ENCODE peak calls at places on chromosomes 11 and 22, in nine cellular contexts. One of them, this sample, is unnamed.

GRCh38 chr11:7677801-7678201 is 4.5 kb upstream of the CYB5R2 start:
- DNase-seq in NCI-H1694 treated with DMSO at 0.1 percent for 48 hours: no peak
- DNase-seq in CD4-positive, alpha-beta memory T cell: no peak
- DNase-seq in SW480: no peak
- DNase-seq in NCI-H774: no peak
- DNase-seq in endothelial cell: no peak
- DNase-seq in GM12865: no peak
- DNase-seq in HEK293T: no peak
- DNase-seq in EL: peak
- DNase-seq in this sample: no peak

GRCh38 chr11:102940714-102941588 is 14.6 kb downstream of the MMP13 start:
- DNase-seq in NCI-H774: peak
- DNase-seq in CD4-positive, alpha-beta memory T cell: peak
- DNase-seq in NCI-H1694 treated with DMSO at 0.1 percent for 48 hours: no peak
- DNase-seq in EL: peak
- DNase-seq in GM12865: peak
- DNase-seq in endothelial cell: peak
- DNase-seq in SW480: peak
- DNase-seq in HEK293T: peak
- DNase-seq in this sample: peak

GRCh38 chr22:19271273-19271855 is 20.2 kb downstream of the CLTCL1 start:
- DNase-seq in endothelial cell: no peak
- DNase-seq in SW480: no peak
- DNase-seq in GM12865: no peak
- DNase-seq in CD4-positive, alpha-beta memory T cell: no peak
- DNase-seq in EL: no peak
- DNase-seq in NCI-H1694 treated with DMSO at 0.1 percent for 48 hours: no peak
- DNase-seq in HEK293T: no peak
- DNase-seq in NCI-H774: no peak
- DNase-seq in this sample: no peak

GRCh38 chr22:35526333-35526979 is 14.2 kb upstream of the RASD2 start:
- DNase-seq in GM12865: no peak
- DNase-seq in SW480: no peak
- DNase-seq in CD4-positive, alpha-beta memory T cell: no peak
- DNase-seq in EL: no peak
- DNase-seq in NCI-H1694 treated with DMSO at 0.1 percent for 48 hours: no peak
- DNase-seq in HEK293T: no peak
- DNase-seq in endothelial cell: no peak
- DNase-seq in NCI-H774: no peak
- DNase-seq in this sample: no peak

GRCh38 chr22:22181515-22181959 is 63.0 kb upstream of the VPREB1 start:
- DNase-seq in GM12865: no peak
- DNase-seq in CD4-positive, alpha-beta memory T cell: no peak
- DNase-seq in NCI-H1694 treated with DMSO at 0.1 percent for 48 hours: no peak
- DNase-seq in endothelial cell: no peak
- DNase-seq in HEK293T: no peak
- DNase-seq in EL: no peak
- DNase-seq in NCI-H774: no peak
- DNase-seq in SW480: no peak
- DNase-seq in this sample: no peak

GRCh38 chr11:85723088-85723487 is 37.1 kb upstream of the CCDC89 start:
- DNase-seq in NCI-H774: no peak
- DNase-seq in NCI-H1694 treated with DMSO at 0.1 percent for 48 hours: no peak
- DNase-seq in HEK293T: no peak
- DNase-seq in CD4-positive, alpha-beta memory T cell: no peak
- DNase-seq in endothelial cell: no peak
- DNase-seq in EL: no peak
- DNase-seq in GM12865: no peak
- DNase-seq in SW480: no peak
- DNase-seq in this sample: no peak

GRCh38 chr22:22422629-22423112 is 85.9 kb downstream of the ZNF280B start:
- DNase-seq in NCI-H1694 treated with DMSO at 0.1 percent for 48 hours: peak
- DNase-seq in HEK293T: peak
- DNase-seq in EL: peak
- DNase-seq in endothelial cell: peak
- DNase-seq in GM12865: peak
- DNase-seq in CD4-positive, alpha-beta memory T cell: peak
- DNase-seq in NCI-H774: peak
- DNase-seq in SW480: peak
- DNase-seq in this sample: peak

GRCh38 chr22:49011769-49012598 is 815.7 kb downstream of the BRD1 start:
- DNase-seq in endothelial cell: no peak
- DNase-seq in GM12865: no peak
- DNase-seq in EL: no peak
- DNase-seq in HEK293T: no peak
- DNase-seq in CD4-positive, alpha-beta memory T cell: no peak
- DNase-seq in NCI-H1694 treated with DMSO at 0.1 percent for 48 hours: no peak
- DNase-seq in SW480: no peak
- DNase-seq in NCI-H774: no peak
- DNase-seq in this sample: no peak

GRCh38 chr11:124837491-124837856 is 27.8 kb upstream of the ROBO3 start:
- DNase-seq in NCI-H1694 treated with DMSO at 0.1 percent for 48 hours: peak
- DNase-seq in EL: peak
- DNase-seq in SW480: peak
- DNase-seq in NCI-H774: no peak
- DNase-seq in HEK293T: peak
- DNase-seq in endothelial cell: peak
- DNase-seq in CD4-positive, alpha-beta memory T cell: no peak
- DNase-seq in GM12865: peak
- DNase-seq in this sample: peak

GRCh38 chr11:6498121-6498520 is 1.0 kb downstream of the DNHD1 start:
- DNase-seq in CD4-positive, alpha-beta memory T cell: no peak
- DNase-seq in EL: no peak
- DNase-seq in NCI-H1694 treated with DMSO at 0.1 percent for 48 hours: no peak
- DNase-seq in SW480: no peak
- DNase-seq in GM12865: no peak
- DNase-seq in endothelial cell: no peak
- DNase-seq in HEK293T: no peak
- DNase-seq in NCI-H774: no peak
- DNase-seq in this sample: no peak

GRCh38 chr11:126839496-126839895 is 161.1 kb downstream of the KIRREL3 start:
- DNase-seq in SW480: peak
- DNase-seq in NCI-H774: no peak
- DNase-seq in endothelial cell: no peak
- DNase-seq in HEK293T: no peak
- DNase-seq in GM12865: no peak
- DNase-seq in NCI-H1694 treated with DMSO at 0.1 percent for 48 hours: no peak
- DNase-seq in CD4-positive, alpha-beta memory T cell: no peak
- DNase-seq in EL: no peak
- DNase-seq in this sample: no peak

GRCh38 chr11:82194521-82194920 is 539.1 kb downstream of the FAM181B start:
- DNase-seq in HEK293T: no peak
- DNase-seq in SW480: peak
- DNase-seq in GM12865: peak
- DNase-seq in EL: no peak
- DNase-seq in CD4-positive, alpha-beta memory T cell: no peak
- DNase-seq in endothelial cell: no peak
- DNase-seq in NCI-H774: no peak
- DNase-seq in NCI-H1694 treated with DMSO at 0.1 percent for 48 hours: no peak
- DNase-seq in this sample: no peak

GRCh38 chr11:72078477-72078876 is 1.9 kb downstream of the NUMA1 start:
- DNase-seq in NCI-H1694 treated with DMSO at 0.1 percent for 48 hours: no peak
- DNase-seq in endothelial cell: no peak
- DNase-seq in NCI-H774: no peak
- DNase-seq in EL: peak
- DNase-seq in CD4-positive, alpha-beta memory T cell: no peak
- DNase-seq in GM12865: no peak
- DNase-seq in HEK293T: no peak
- DNase-seq in SW480: no peak
- DNase-seq in this sample: no peak

GRCh38 chr11:94895971-94896370 is 77.4 kb downstream of the CWC15 start:
- DNase-seq in GM12865: no peak
- DNase-seq in CD4-positive, alpha-beta memory T cell: no peak
- DNase-seq in NCI-H1694 treated with DMSO at 0.1 percent for 48 hours: no peak
- DNase-seq in HEK293T: no peak
- DNase-seq in endothelial cell: no peak
- DNase-seq in SW480: no peak
- DNase-seq in NCI-H774: no peak
- DNase-seq in EL: peak
- DNase-seq in this sample: no peak

GRCh38 chr11:102111011-102111786 is 952 bp downstream of the YAP1 start:
- DNase-seq in EL: peak
- DNase-seq in GM12865: peak
- DNase-seq in SW480: peak
- DNase-seq in NCI-H1694 treated with DMSO at 0.1 percent for 48 hours: no peak
- DNase-seq in endothelial cell: peak
- DNase-seq in HEK293T: peak
- DNase-seq in NCI-H774: no peak
- DNase-seq in CD4-positive, alpha-beta memory T cell: peak
- DNase-seq in this sample: peak

GRCh38 chr11:65791719-65792213 is 4.9 kb downstream of the OVOL1 start:
- DNase-seq in SW480: peak
- DNase-seq in EL: peak
- DNase-seq in HEK293T: no peak
- DNase-seq in CD4-positive, alpha-beta memory T cell: peak
- DNase-seq in NCI-H774: peak
- DNase-seq in endothelial cell: no peak
- DNase-seq in GM12865: peak
- DNase-seq in NCI-H1694 treated with DMSO at 0.1 percent for 48 hours: no peak
- DNase-seq in this sample: peak

GRCh38 chr22:24965822-24966626 is 13.5 kb downstream of the KIAA1671 start:
- DNase-seq in HEK293T: no peak
- DNase-seq in EL: no peak
- DNase-seq in CD4-positive, alpha-beta memory T cell: no peak
- DNase-seq in SW480: peak
- DNase-seq in NCI-H1694 treated with DMSO at 0.1 percent for 48 hours: no peak
- DNase-seq in endothelial cell: no peak
- DNase-seq in GM12865: no peak
- DNase-seq in NCI-H774: no peak
- DNase-seq in this sample: no peak

GRCh38 chr22:24737582-24737981 is 36.9 kb downstream of the PIWIL3 start:
- DNase-seq in EL: no peak
- DNase-seq in CD4-positive, alpha-beta memory T cell: no peak
- DNase-seq in NCI-H1694 treated with DMSO at 0.1 percent for 48 hours: no peak
- DNase-seq in GM12865: no peak
- DNase-seq in NCI-H774: no peak
- DNase-seq in SW480: no peak
- DNase-seq in endothelial cell: no peak
- DNase-seq in HEK293T: no peak
- DNase-seq in this sample: no peak

GRCh38 chr11:128603752-128604472 is 16.6 kb upstream of the ETS1 start:
- DNase-seq in GM12865: peak
- DNase-seq in endothelial cell: no peak
- DNase-seq in NCI-H1694 treated with DMSO at 0.1 percent for 48 hours: no peak
- DNase-seq in NCI-H774: no peak
- DNase-seq in SW480: peak
- DNase-seq in EL: peak
- DNase-seq in CD4-positive, alpha-beta memory T cell: no peak
- DNase-seq in HEK293T: no peak
- DNase-seq in this sample: no peak

GRCh38 chr11:100925935-100926334 is 203.7 kb downstream of the PGR start:
- DNase-seq in GM12865: peak
- DNase-seq in CD4-positive, alpha-beta memory T cell: no peak
- DNase-seq in endothelial cell: no peak
- DNase-seq in EL: peak
- DNase-seq in HEK293T: no peak
- DNase-seq in NCI-H1694 treated with DMSO at 0.1 percent for 48 hours: no peak
- DNase-seq in SW480: peak
- DNase-seq in NCI-H774: no peak
- DNase-seq in this sample: no peak

GRCh38 chr11:709109-709997 is 3.3 kb downstream of the EPS8L2 start:
- DNase-seq in CD4-positive, alpha-beta memory T cell: no peak
- DNase-seq in NCI-H1694 treated with DMSO at 0.1 percent for 48 hours: no peak
- DNase-seq in HEK293T: no peak
- DNase-seq in GM12865: no peak
- DNase-seq in endothelial cell: no peak
- DNase-seq in EL: no peak
- DNase-seq in NCI-H774: no peak
- DNase-seq in SW480: no peak
- DNase-seq in this sample: no peak

GRCh38 chr11:27902981-27903624 is 202.8 kb upstream of the BDNF start:
- DNase-seq in endothelial cell: no peak
- DNase-seq in NCI-H1694 treated with DMSO at 0.1 percent for 48 hours: no peak
- DNase-seq in NCI-H774: no peak
- DNase-seq in GM12865: no peak
- DNase-seq in HEK293T: no peak
- DNase-seq in SW480: no peak
- DNase-seq in CD4-positive, alpha-beta memory T cell: no peak
- DNase-seq in EL: peak
- DNase-seq in this sample: no peak

GRCh38 chr11:105046898-105047579 is 1.9 kb upstream of the CARD16 start:
- DNase-seq in HEK293T: no peak
- DNase-seq in SW480: peak
- DNase-seq in NCI-H774: no peak
- DNase-seq in NCI-H1694 treated with DMSO at 0.1 percent for 48 hours: no peak
- DNase-seq in CD4-positive, alpha-beta memory T cell: no peak
- DNase-seq in EL: peak
- DNase-seq in endothelial cell: no peak
- DNase-seq in GM12865: no peak
- DNase-seq in this sample: no peak